ENCODE peak calls at places on chromosomes 7 and 10, in eight cellular contexts. V, P, N, L, X, W, R and T are unnamed samples.

GRCh38 chr10:110267246-110267645 is 37.5 kb downstream of the SMNDC1 start:
- DNase-seq in V (no peak), P (no peak), N (no peak), L (no peak), X (no peak), W (no peak), R (no peak), T (no peak)

GRCh38 chr10:80204193-80204714 is 1.1 kb downstream of the ANXA11 start:
- DNase-seq in V (peak), P (no peak), N (no peak), L (peak), X (no peak), W (peak), R (peak), T (no peak)

GRCh38 chr10:12655940-12656339 is 306.6 kb downstream of the CAMK1D start:
- DNase-seq in V (no peak), P (no peak), N (no peak), L (no peak), X (no peak), W (peak), R (no peak), T (no peak)

GRCh38 chr10:22978287-22978686 is 50.4 kb downstream of the ARMC3 start:
- DNase-seq in V (peak), P (no peak), N (no peak), L (no peak), X (peak), W (no peak), R (no peak), T (no peak)

GRCh38 chr7:23261843-23262452 is 15.4 kb downstream of the GPNMB start:
- DNase-seq in V (peak), P (no peak), N (no peak), L (peak), X (peak), W (peak), R (peak), T (peak)

GRCh38 chr10:62742447-62743105 is 61.9 kb upstream of the ADO start:
- DNase-seq in V (no peak), P (no peak), N (no peak), L (no peak), X (no peak), W (no peak), R (no peak), T (no peak)

GRCh38 chr7:157412021-157412443 is 75.2 kb downstream of the DNAJB6 start:
- DNase-seq in V (peak), P (no peak), N (no peak), L (peak), X (no peak), W (no peak), R (peak), T (no peak)

GRCh38 chr10:22372922-22373321 is 27.6 kb downstream of the SPAG6 start:
- DNase-seq in V (peak), P (peak), N (no peak), L (no peak), X (no peak), W (no peak), R (no peak), T (no peak)

GRCh38 chr10:73589538-73590126 is 1.5 kb downstream of the USP54 start:
- DNase-seq in V (peak), P (no peak), N (no peak), L (no peak), X (no peak), W (no peak), R (peak), T (no peak)